ENCODE peak calls at places on chromosomes 12 and 14, in eight cellular contexts. J, L, A, P, I, X, F and T are unnamed samples.

GRCh38 chr14:29822430-29822709 is 105.3 kb downstream of the PRKD1 start:
- DNase-seq in I (no peak), X (no peak), J (no peak), F (no peak), P (no peak), A (no peak), L (no peak), T (no peak)

GRCh38 chr14:58639842-58640484 is 2.2 kb downstream of the DACT1 start:
- DNase-seq in J (peak), F (peak), I (peak), L (no peak), P (no peak), A (peak), X (peak), T (no peak)

GRCh38 chr12:112419269-112420133 is 754 bp downstream of the PTPN11 start:
- DNase-seq in P (peak), L (no peak), J (peak), F (peak), A (peak), X (no peak), I (peak), T (peak)

GRCh38 chr12:108839011-108839889 is 18.1 kb downstream of the SSH1 start:
- DNase-seq in A (no peak), L (no peak), P (no peak), F (no peak), X (no peak), J (peak), I (peak), T (no peak)

GRCh38 chr14:48955857-48956256 is 630.3 kb downstream of the RPS29 start:
- DNase-seq in A (no peak), J (no peak), L (no peak), I (no peak), P (no peak), F (no peak), X (no peak), T (no peak)

GRCh38 chr12:30200864-30201263 is 417.1 kb upstream of the TMTC1 start:
- DNase-seq in F (no peak), I (peak), L (no peak), J (no peak), P (no peak), A (no peak), X (no peak), T (no peak)

GRCh38 chr14:104205781-104206180 is 67.4 kb downstream of the KIF26A start:
- DNase-seq in J (no peak), X (no peak), L (no peak), F (no peak), I (no peak), P (no peak), A (no peak), T (no peak)

GRCh38 chr12:105083551-105084105 is 630 bp downstream of the ALDH1L2 start:
- DNase-seq in F (peak), A (peak), L (peak), J (peak), I (peak), P (peak), X (peak), T (peak)

GRCh38 chr12:6368906-6369525 is 6.3 kb downstream of the SCNN1A start:
- DNase-seq in P (no peak), J (peak), A (no peak), L (no peak), I (no peak), F (no peak), X (no peak), T (no peak)

GRCh38 chr12:68336754-68337343 is 4.7 kb upstream of the MDM1 start:
- DNase-seq in J (no peak), I (no peak), L (no peak), P (peak), F (no peak), X (no peak), A (no peak), T (no peak)